ENCODE peak calls at places on chromosomes 1 and 21, in nine cellular contexts. I is pancreas; F is CD8-positive, alpha-beta T cell; P is body of pancreas; N is astrocyte of the spinal cord; G is upper lobe of right lung; X is mucosa of descending colon; M is A549; T is fibroblast of the aortic adventitia. V is an unnamed sample.

GRCh38 chr1:244163861-244164562 is 112.9 kb downstream of the ZBTB18 start:
- DNase-seq in F (no peak), G (no peak), X (no peak), I (no peak), T (peak; percentile 97), P (peak; percentile 29), M (peak; percentile 90), N (peak; percentile 94), V (peak; percentile 95)

GRCh38 chr21:38234395-38235142 is 22.2 kb upstream of the KCNJ15 start:
- DNase-seq in T (no peak), X (no peak), I (no peak), M (no peak), G (no peak), F (no peak), N (no peak), P (peak; percentile 41), V (peak; percentile 98)

GRCh38 chr1:48236716-48237470 is 14.4 kb downstream of the SLC5A9 start:
- DNase-seq in P (no peak), F (no peak), N (peak; percentile 26), M (peak; percentile 33), G (no peak), X (no peak), I (no peak), T (peak; percentile 32), V (peak; percentile 55)

GRCh38 chr1:68217060-68217554 is 15.2 kb downstream of the WLS start:
- DNase-seq in X (no peak), F (no peak), P (no peak), G (no peak), I (no peak), T (no peak), N (no peak), M (no peak), V (no peak)

GRCh38 chr1:181015258-181015630 is 7.4 kb downstream of the STX6 start:
- DNase-seq in G (no peak), M (no peak), T (no peak), F (no peak), N (no peak), I (no peak), P (no peak), X (no peak), V (peak; percentile 71)

GRCh38 chr1:26015358-26015757 is 6.2 kb upstream of the EXTL1 start:
- DNase-seq in G (peak; percentile 75), P (no peak), N (no peak), F (no peak), I (no peak), M (no peak), T (peak; percentile 73), X (no peak), V (peak; percentile 72)

GRCh38 chr1:56081151-56081550 is 498.2 kb downstream of the PLPP3 start:
- DNase-seq in M (no peak), X (no peak), I (no peak), F (no peak), P (no peak), N (peak; percentile 37), G (no peak), T (peak; percentile 82), V (peak; percentile 2)

GRCh38 chr1:190444464-190444863 is 33.2 kb downstream of the BRINP3 start:
- DNase-seq in P (no peak), I (no peak), X (no peak), T (no peak), G (no peak), N (no peak), F (no peak), M (no peak), V (no peak)

GRCh38 chr1:88973520-88974137 is 18.8 kb downstream of the KYAT3 start:
- DNase-seq in T (peak; percentile 74), F (no peak), P (no peak), M (peak; percentile 25), X (no peak), I (no peak), N (peak; percentile 68), G (no peak), V (peak; percentile 58)

GRCh38 chr1:34982820-34983376 is 2.2 kb downstream of the TMEM35B start:
- DNase-seq in I (no peak), N (no peak), M (no peak), P (no peak), G (no peak), T (no peak), X (no peak), F (no peak), V (no peak)

GRCh38 chr1:1229770-1230169 is 2.0 kb downstream of the SDF4 start:
- DNase-seq in M (no peak), F (no peak), P (no peak), N (no peak), X (no peak), I (no peak), T (no peak), G (no peak), V (no peak)

GRCh38 chr1:1231400-1232223 is at the start of gene SDF4:
- DNase-seq in G (peak; percentile 99), M (peak; percentile 95), X (peak; percentile 98), N (peak; percentile 97), F (peak; percentile 91), T (peak; percentile 95), I (peak; percentile 96), P (peak; percentile 97), V (peak; percentile 97)

GRCh38 chr1:1232224-1232800 is at the start of gene B3GALT6:
- DNase-seq in I (no peak), M (no peak), N (no peak), X (no peak), P (no peak), F (no peak), T (peak; percentile 8), G (no peak), V (no peak)

GRCh38 chr1:1228596-1229321 is 3.0 kb downstream of the SDF4 start:
- DNase-seq in N (no peak), M (no peak), X (no peak), G (no peak), T (no peak), I (no peak), F (no peak), P (no peak), V (no peak)

DNA sequence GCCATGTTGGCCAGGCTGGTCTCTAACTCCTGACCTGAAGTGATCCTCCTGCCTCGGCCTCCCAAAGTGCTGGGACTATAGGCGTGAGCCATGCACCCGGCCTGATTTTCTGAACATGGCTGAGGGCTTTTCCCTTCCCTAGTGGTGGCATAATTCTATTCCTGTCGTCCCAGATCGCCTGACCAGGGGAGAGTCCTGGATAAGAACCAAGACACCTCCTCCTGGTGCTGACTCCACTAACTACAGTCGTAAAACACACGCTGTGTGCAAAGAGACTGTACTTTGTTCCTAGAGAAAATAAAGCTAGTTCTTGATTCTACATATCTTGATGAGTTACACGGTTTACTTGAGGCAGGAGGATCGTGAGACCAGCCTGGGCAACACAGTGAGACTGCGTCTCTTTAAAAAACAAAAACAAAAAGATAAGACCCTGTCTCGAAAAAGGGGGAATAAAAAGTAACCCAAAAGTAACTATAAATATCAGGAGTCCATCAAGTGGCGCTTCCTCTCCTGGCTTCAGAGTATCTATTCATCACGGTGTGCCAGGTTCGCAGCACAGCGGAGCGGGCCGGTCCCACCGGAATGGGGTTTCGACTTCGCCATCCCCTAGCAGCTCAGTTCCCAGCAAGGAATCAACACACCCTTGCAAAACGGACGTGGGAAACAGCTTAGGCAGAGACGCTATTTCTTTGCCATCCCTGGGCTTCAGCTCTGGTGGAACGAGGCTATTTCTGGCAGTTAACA is 973 bp downstream of the SDF4 start:
- DNase-seq in N (peak; percentile 63), F (no peak), I (no peak), T (peak; percentile 76), X (peak; percentile 56), P (no peak), M (peak; percentile 64), G (no peak), V (peak; percentile 58)
- TF ChIP-seq CTCF in N (peak; percentile 41), F (no peak), I (no peak), T (peak; percentile 50), X (no peak), P (peak; percentile 10), M (no peak), G (no peak), V (peak; percentile 47)

GRCh38 chr1:23069149-23069548 is 49.9 kb downstream of the KDM1A start:
- DNase-seq in M (no peak), G (no peak), N (no peak), X (no peak), F (no peak), I (no peak), P (no peak), T (peak; percentile 16), V (no peak)

GRCh38 chr1:23065385-23065784 is 46.1 kb downstream of the KDM1A start:
- DNase-seq in N (no peak), T (no peak), I (no peak), P (no peak), M (no peak), X (no peak), G (no peak), F (no peak), V (no peak)

GRCh38 chr1:23062271-23062670 is 43.0 kb downstream of the KDM1A start:
- DNase-seq in X (no peak), M (no peak), N (no peak), T (peak; percentile 23), I (no peak), F (no peak), P (no peak), G (no peak), V (peak; percentile 38)

DNA sequence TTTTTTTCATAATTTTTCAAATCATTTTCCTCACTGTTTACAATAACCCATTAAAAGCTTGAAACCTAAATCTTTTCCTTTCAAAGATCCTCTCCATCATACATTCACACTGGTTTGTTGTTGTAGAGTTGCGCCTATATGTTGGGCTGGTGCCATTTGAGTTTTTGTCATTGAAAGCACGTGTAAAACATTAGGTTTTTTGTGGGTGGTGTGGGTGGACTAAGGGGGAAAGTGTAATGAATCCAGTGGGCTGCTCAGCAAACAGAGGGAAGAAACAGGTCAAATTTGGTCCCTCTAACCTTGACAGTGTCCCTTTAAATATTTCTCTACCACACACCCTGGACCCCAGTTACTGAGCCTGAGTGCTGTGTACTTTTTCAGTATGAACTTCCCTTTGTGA is 46.8 kb downstream of the KDM1A start:
- DNase-seq in P (no peak), I (no peak), M (no peak), T (no peak), F (no peak), G (no peak), N (no peak), X (no peak), V (no peak)
- H3K4me3 ChIP-seq in P (no peak overlapping the region), I (no peak overlapping the region), M (no peak overlapping the region), T (no peak overlapping the region), F (no peak overlapping the region), G (no peak overlapping the region), N (no peak overlapping the region), X (no peak overlapping the region), V (no peak overlapping the region)

DNA sequence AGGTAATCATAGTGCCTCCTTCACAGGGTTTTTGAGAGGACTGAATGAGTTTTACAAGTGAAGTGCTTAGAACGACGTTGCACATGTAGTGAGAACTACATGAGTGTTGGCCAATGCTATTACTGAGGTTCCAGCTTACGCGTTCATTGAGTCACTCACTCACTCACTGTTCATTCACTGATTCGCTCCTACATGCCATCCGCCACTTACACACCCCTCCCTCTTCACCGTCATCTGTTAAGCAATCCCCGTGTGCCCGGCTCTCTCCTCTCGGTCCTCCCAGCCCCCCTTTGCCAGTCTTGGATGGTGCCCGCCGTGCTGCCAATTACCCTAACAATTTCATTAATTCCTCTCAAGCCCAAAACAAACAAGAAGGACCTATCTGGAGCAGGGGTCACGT is 27.3 kb upstream of the EPHA2 start:
- DNase-seq in M (peak; percentile 84), G (peak; percentile 90), T (peak; percentile 94), I (no peak), P (no peak), X (no peak), F (no peak), N (peak; percentile 80), V (peak; percentile 99)
- TF ChIP-seq CTCF in M (no peak), G (no peak), T (no peak), I (no peak), P (no peak), X (no peak), F (no peak), N (no peak), V (no peak)

GRCh38 chr1:207455183-207455754 is 1.1 kb downstream of the CR2 start:
- DNase-seq in X (no peak), N (no peak), M (no peak), P (no peak), F (no peak), T (no peak), G (no peak), I (no peak), V (no peak)
- H3K4me3 ChIP-seq in X (no peak overlapping the region), N (no peak overlapping the region), M (no peak overlapping the region), P (no peak overlapping the region), F (no peak overlapping the region), T (no peak overlapping the region), G (no peak overlapping the region), I (no peak overlapping the region), V (no peak overlapping the region)